ENCODE peak calls at places on chromosomes 3 and 15, in four cellular contexts. W is SK-MEL-5, D is pons, S is T1000. R is an unnamed sample.

GRCh38 chr3:71710906-71711494 is 14.2 kb downstream of the EIF4E3 start:
- DNase-seq in S (no peak), W (peak), D (peak), R (no peak)

GRCh38 chr15:76274226-76274625 is 37.0 kb downstream of the ETFA start:
- DNase-seq in D (no peak), W (no peak), S (no peak), R (no peak)

GRCh38 chr3:60290093-60290492 is 961.2 kb downstream of the FHIT start:
- DNase-seq in D (no peak), S (no peak), W (no peak), R (no peak)

GRCh38 chr3:130779031-130779430 is 32.4 kb upstream of the PIK3R4 start:
- DNase-seq in W (no peak), S (no peak), D (no peak), R (no peak)

GRCh38 chr3:113536627-113537101 is 4.3 kb downstream of the SIDT1 start:
- DNase-seq in S (no peak), D (no peak), W (no peak), R (no peak)

GRCh38 chr15:48675436-48675835 is 29.9 kb upstream of the FBN1 start:
- DNase-seq in S (no peak), D (no peak), W (no peak), R (no peak)

GRCh38 chr3:182000454-182000853 is 288.7 kb downstream of the SOX2 start:
- DNase-seq in W (no peak), D (no peak), S (no peak), R (no peak)

GRCh38 chr3:114903213-114903612 is 243.9 kb downstream of the ZBTB20 start:
- DNase-seq in D (peak), W (peak), S (no peak), R (no peak)

GRCh38 chr3:121914081-121914998 is 20.1 kb downstream of the SLC15A2 start:
- DNase-seq in S (no peak), W (no peak), D (peak), R (no peak)

GRCh38 chr3:141840737-141841544 is 35.5 kb upstream of the ATP1B3 start:
- DNase-seq in D (no peak), W (no peak), S (no peak), R (no peak)

GRCh38 chr3:46365737-46366524 is 4.8 kb upstream of the CCR5 start:
- DNase-seq in D (no peak), W (no peak), S (no peak), R (no peak)

GRCh38 chr3:48394391-48394790 is 22.4 kb downstream of the FBXW12 start:
- DNase-seq in D (no peak), W (no peak), S (no peak), R (no peak)

GRCh38 chr3:28050895-28051294 is 190.5 kb upstream of the CMC1 start:
- DNase-seq in S (no peak), W (no peak), D (no peak), R (no peak)

GRCh38 chr3:46848271-46849097 is 14.8 kb downstream of the MYL3 start:
- DNase-seq in W (peak), D (no peak), S (no peak), R (peak)

GRCh38 chr15:88913017-88913849 is at the start of gene MFGE8:
- DNase-seq in S (peak), D (peak), W (peak), R (peak)